ENCODE peak calls at places on chromosomes 1 and 21, in four cellular contexts. M is K562, X is HCT116, W is HepG2. G is an unnamed sample.

GRCh38 chr21:46295177-46295711 is 9.1 kb downstream of the YBEY start:
- DNase-seq in M (no peak), X (no peak), W (peak), G (peak)

GRCh38 chr1:8096105-8097011 is 70.2 kb upstream of the ERRFI1 start:
- DNase-seq in M (no peak), X (peak), W (no peak), G (no peak)

GRCh38 chr1:223802602-223803001 is 43.1 kb downstream of the TP53BP2 start:
- DNase-seq in M (no peak), X (no peak), W (no peak), G (no peak)

GRCh38 chr1:39969048-39969447 is 14.1 kb downstream of the MFSD2A start:
- DNase-seq in M (no peak), X (no peak), W (no peak), G (no peak)

GRCh38 chr1:115714572-115715141 is 53.9 kb downstream of the CASQ2 start:
- DNase-seq in M (no peak), X (no peak), W (peak), G (no peak)

GRCh38 chr1:24418898-24419628 is 3.5 kb downstream of the NIPAL3 start:
- DNase-seq in M (peak), X (no peak), W (no peak), G (no peak)

GRCh38 chr1:59967780-59968179 is 41.2 kb upstream of the CYP2J2 start:
- DNase-seq in M (no peak), X (no peak), W (no peak), G (no peak)

GRCh38 chr1:20184997-20185833 is 681 bp upstream of the UBXN10 start:
- DNase-seq in M (peak), X (no peak), W (no peak), G (no peak)

GRCh38 chr1:93330196-93330595 is 15.5 kb upstream of the DR1 start:
- DNase-seq in M (no peak), X (no peak), W (no peak), G (no peak)

GRCh38 chr1:2493691-2494322 is 17.7 kb downstream of the PLCH2 start:
- DNase-seq in M (no peak), X (no peak), W (no peak), G (no peak)

GRCh38 chr1:28235746-28236655 is at the start of gene ATP5IF1:
- DNase-seq in M (peak), X (peak), W (peak), G (peak)

GRCh38 chr21:45550552-45551210 is 8.4 kb upstream of the SLC19A1 start:
- DNase-seq in M (no peak), X (no peak), W (no peak), G (no peak)

GRCh38 chr1:99490031-99490430 is 155.9 kb upstream of the PALMD start:
- DNase-seq in M (no peak), X (no peak), W (no peak), G (no peak)

GRCh38 chr21:35989185-35989735 is 71.1 kb downstream of the SETD4 start:
- DNase-seq in M (no peak), X (no peak), W (no peak), G (no peak)

GRCh38 chr1:158120254-158120653 is 60.4 kb upstream of the CD1D start:
- DNase-seq in M (no peak), X (no peak), W (no peak), G (no peak)

GRCh38 chr21:46605759-46606426 is 1.0 kb upstream of the S100B start:
- DNase-seq in M (peak), X (no peak), W (no peak), G (no peak)

GRCh38 chr1:76726251-76726650 is 141.0 kb upstream of the ST6GALNAC5 start:
- DNase-seq in M (no peak), X (no peak), W (no peak), G (no peak)

GRCh38 chr21:35257413-35257812 is 208.3 kb upstream of the RUNX1 start:
- DNase-seq in M (no peak), X (peak), W (no peak), G (no peak)

GRCh38 chr21:39676054-39676771 is 63.5 kb downstream of the B3GALT5 start:
- DNase-seq in M (no peak), X (no peak), W (peak), G (peak)

GRCh38 chr1:15445390-15446122 is 7.3 kb downstream of the CTRC start:
- DNase-seq in M (no peak), X (no peak), W (no peak), G (no peak)

GRCh38 chr1:110605901-110606783 is at the start of gene KCNA2:
- DNase-seq in M (no peak), X (no peak), W (no peak), G (peak)

GRCh38 chr1:158045639-158046038 is 52.2 kb downstream of the KIRREL1 start:
- DNase-seq in M (no peak), X (no peak), W (no peak), G (no peak)

GRCh38 chr1:920506-920905 is 3.2 kb upstream of the SAMD11 start:
- DNase-seq in M (no peak), X (no peak), W (no peak), G (no peak)

GRCh38 chr1:162710349-162710748 is 78.1 kb downstream of the DDR2 start:
- DNase-seq in M (no peak), X (no peak), W (no peak), G (no peak)

GRCh38 chr1:53826367-53826766 is 11.7 kb downstream of the NDC1 start:
- DNase-seq in M (no peak), X (no peak), W (no peak), G (no peak)

GRCh38 chr1:207965602-207966387 is 54.9 kb upstream of the CD34 start:
- DNase-seq in M (no peak), X (no peak), W (peak), G (no peak)

GRCh38 chr1:153616144-153616884 is at the start of gene S100A14:
- DNase-seq in M (peak), X (peak), W (no peak), G (no peak)
- TF ChIP-seq ELF1 in M (no peak), X (no peak), W (no peak), G (no peak)

DNA sequence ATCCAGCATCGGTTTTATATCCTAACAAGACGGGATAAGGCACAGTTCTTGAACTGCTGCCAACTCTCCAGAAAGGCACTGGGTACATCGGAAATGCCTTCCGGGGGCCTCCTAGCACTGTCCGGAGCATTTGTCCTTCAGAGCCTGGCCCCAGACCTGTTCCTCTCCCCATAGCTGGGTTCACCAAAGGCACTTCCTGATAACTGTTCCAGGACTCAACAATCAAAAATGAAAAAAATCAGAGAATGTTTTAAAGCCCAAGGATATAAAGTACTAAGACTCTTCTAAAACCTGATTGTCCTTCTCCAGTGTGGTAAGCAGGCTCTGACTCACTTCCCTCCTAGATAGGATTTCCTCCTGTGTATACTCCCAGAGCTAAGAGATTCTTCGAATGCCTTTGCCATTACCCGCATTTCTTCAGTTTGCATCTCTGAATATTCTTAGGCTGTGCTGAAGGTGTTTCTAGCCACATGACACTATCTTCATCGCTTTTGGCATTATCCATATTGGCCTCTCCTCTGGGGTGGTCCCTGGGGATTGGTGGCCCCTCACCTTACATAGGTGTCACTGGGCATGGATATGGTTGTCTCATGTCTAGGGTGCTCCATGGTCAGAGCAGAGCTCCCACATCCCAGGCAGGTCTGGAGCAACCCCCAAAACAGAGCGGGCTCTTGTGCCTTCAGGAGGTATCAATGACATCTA is 112.9 kb downstream of the ZBTB18 start:
- DNase-seq in M (no peak), X (peak), W (no peak), G (no peak)
- TF ChIP-seq ELF1 in M (no peak), X (no peak), W (no peak), G (peak)

GRCh38 chr1:34844252-34844634 is 15.3 kb downstream of the SMIM12 start:
- DNase-seq in M (peak), X (no peak), W (peak), G (no peak)
- TF ChIP-seq ELF1 in M (no peak), X (no peak), W (no peak), G (no peak)

DNA sequence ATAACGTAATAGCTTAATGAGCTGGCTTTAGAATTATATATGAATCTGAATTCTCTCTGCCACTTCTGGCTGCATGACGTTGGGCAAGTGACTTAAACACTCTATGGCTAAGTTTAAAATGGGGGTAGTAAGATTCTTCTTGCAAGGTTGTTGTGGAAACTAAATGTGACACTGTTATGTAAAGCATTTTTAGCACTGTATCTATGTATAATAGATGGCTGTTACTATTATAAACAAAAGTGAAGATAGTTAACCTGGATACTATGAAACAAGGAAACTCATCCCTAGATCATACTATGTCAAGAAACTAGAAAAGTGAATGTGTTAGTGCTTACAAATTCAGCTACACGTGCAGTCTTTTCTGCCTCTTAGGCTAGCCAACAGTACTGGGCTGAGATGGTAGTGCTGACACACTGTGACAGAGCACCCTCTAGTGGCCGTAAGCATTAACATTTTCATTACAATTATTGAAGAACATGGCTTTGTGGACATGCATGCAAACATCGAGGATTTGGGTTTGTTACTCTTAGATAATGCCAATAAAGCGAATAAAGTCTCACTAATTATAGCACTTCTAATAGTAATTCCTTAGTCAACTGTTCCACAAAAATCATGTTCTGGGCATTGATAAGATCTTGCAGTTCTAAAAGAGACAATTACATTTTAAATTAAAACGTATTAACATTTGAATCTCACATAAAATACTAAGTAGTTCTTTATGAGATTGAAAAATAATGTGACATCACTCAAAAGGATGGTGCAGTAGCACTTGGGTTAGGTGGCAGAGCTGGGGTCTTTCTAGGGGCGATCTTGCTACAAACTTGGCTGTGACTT is 47.3 kb downstream of the MYSM1 start:
- DNase-seq in M (peak), X (peak), W (peak), G (peak)
- TF ChIP-seq ELF1 in M (no peak), X (no peak), W (no peak), G (no peak)

DNA sequence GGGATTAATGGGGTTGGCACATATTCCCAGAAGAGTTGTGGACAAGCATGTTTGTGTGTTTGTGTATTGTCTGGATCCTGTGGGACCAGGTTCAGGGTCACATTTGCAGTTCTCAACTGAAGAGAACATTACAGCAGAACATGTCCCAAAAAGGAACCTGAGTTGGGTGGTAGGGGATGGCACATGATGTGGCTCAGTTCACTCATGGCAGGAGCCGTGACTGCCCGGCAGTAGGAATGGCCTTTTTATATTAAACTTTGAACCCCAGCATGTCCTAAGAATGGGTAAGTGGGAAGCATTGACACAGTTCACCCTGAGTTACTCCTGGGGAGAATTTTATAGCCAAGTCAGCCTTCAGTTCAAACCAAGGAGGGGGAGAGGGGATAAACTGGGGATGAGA is 41.3 kb downstream of the CXADR start:
- DNase-seq in M (no peak), X (no peak), W (no peak), G (no peak)
- TF ChIP-seq ELF1 in M (no peak), X (no peak), W (no peak), G (no peak)

GRCh38 chr21:25513810-25514209 is 93.5 kb downstream of the MRPL39 start:
- DNase-seq in M (no peak), X (no peak), W (no peak), G (no peak)

GRCh38 chr21:25509862-25510261 is 97.4 kb downstream of the MRPL39 start:
- DNase-seq in M (no peak), X (no peak), W (no peak), G (no peak)

GRCh38 chr21:25518491-25518911 is 88.8 kb downstream of the MRPL39 start:
- DNase-seq in M (no peak), X (no peak), W (no peak), G (no peak)

GRCh38 chr21:25512095-25513086 is 94.9 kb downstream of the MRPL39 start:
- DNase-seq in M (no peak), X (no peak), W (no peak), G (no peak)

DNA sequence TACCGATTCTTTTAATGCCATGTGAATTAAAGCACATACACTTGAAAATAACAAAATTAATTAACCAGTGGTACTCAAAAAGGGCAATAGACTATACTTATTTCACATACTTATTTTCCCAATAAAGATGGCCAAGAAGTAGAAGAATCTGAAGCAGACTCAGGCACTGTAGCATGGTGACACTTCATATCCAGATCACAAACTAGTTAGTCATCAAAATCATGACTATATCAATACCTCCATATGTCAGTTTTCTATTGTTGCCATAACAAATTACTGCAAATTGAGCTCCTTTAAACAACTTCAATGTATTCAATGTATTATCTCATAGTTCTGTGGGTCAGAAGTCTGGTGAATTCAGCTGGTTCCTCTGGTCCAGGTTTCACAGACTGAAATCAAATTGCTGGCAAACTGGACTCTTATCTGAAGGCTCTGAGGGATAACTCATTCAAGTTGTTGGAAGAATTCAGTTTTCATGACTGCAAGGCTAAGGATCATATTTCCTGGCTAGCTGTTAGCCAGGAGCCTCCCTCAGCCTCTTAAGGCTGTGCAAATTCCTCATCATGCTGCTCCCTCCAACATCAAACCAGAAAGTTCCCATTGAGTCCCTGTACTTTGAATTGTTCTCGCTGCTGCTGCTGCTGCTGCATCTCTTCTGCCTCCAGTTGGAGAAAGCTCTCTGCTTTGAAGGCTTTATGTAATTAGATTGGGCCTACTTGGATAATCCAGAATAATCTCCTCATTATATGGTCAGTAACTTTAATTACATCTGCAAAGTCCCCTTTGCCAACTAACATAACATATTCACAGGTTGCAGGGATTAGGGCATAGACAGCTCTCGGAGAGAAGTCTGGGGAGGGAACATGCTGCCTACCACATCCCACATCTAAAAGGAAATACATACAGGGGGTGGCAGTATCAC is 91.5 kb downstream of the MRPL39 start:
- DNase-seq in M (no peak), X (no peak), W (no peak), G (no peak)
- TF ChIP-seq ELF1 in M (no peak), X (no peak), W (no peak), G (no peak)

DNA sequence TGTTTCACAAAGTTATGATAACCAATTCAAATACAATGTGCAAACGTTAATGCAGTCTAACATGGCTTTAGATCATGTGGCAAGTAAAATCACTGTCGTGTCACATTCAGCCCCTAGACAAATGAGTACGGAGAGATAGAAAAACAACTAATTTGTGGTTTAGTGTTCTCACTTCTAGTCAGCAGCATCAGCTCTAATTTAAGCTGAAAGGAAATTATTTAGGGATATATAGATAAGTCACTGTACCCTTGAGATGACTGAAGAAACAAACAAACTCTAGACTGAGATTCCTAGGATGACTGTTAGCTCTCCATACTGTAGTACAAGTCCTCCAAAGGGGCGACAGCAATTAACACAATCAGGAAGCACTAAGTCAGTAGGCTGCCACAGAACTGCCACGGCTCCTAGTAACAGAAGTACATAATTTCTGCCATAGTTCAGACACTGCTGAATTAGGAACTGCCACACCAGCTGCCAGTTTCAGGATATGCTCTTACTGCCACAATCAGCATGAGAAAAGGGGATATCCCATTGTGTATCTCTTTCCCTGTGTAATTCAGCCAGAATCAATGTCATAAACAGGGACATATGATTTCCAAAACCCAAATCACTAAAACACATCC is 150.4 kb upstream of the NEGR1 start:
- DNase-seq in M (no peak), X (no peak), W (no peak), G (no peak)
- TF ChIP-seq ELF1 in M (no peak), X (no peak), W (no peak), G (no peak)

GRCh38 chr21:17051054-17051453 is 461.8 kb upstream of the CXADR start:
- DNase-seq in M (no peak), X (no peak), W (no peak), G (peak)

GRCh38 chr21:17050156-17050555 is 462.7 kb upstream of the CXADR start:
- DNase-seq in M (no peak), X (no peak), W (no peak), G (no peak)

GRCh38 chr21:17053321-17053720 is 459.5 kb upstream of the CXADR start:
- DNase-seq in M (no peak), X (no peak), W (no peak), G (no peak)

GRCh38 chr21:17048974-17049373 is 463.9 kb upstream of the CXADR start:
- DNase-seq in M (no peak), X (no peak), W (no peak), G (no peak)

GRCh38 chr21:17050646-17051045 is 462.2 kb upstream of the CXADR start:
- DNase-seq in M (no peak), X (no peak), W (no peak), G (no peak)
- TF ChIP-seq ELF1 in M (no peak), X (no peak), W (no peak), G (no peak)

GRCh38 chr1:225918280-225918679 is 5.8 kb downstream of the PYCR2 start:
- DNase-seq in M (no peak), X (no peak), W (no peak), G (no peak)
- TF ChIP-seq ELF1 in M (no peak), X (no peak), W (no peak), G (no peak)

DNA sequence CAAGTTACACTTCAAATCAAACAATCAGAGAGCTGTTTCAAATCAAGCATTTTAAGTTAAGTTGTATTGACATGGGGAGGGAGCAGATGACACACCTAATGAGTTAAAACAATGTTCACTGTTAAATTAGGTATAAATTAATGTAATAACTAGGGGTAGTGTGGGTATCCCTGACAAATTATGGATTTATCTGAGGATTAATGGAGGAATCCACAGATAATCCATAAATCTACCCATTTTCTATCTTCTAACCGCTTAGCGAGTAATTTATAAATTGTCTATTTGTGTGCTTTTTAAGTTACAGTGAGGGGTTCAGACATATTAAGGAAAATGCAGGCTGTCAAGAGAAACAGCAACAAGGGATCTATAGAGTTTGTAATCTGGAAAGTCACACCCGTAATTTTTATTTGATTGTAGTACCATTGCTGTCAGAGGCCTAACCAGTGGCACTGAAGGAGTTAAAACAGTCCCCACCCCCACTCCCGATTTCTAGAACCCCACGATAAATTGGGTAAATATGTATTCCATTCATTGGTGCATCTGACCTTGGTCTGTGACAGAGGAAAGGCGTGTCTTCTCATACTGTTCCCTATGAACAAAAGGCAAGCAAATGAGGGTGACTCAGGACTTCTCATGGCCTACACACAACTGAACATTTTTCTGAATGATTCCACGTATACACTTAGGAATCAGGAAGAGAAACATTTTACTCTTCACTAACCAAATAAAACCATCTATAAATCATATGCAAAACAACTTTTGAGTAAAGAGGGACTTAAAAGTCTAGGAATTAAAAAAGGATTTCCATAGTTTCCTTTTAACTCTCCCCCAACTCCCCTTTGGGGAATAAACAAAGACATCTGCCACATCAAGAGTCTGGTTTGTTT is 7.4 kb downstream of the IRF2BP2 start:
- DNase-seq in M (peak), X (peak), W (peak), G (no peak)
- TF ChIP-seq ELF1 in M (peak), X (no peak), W (peak), G (peak)

G was measured in SK-N-SH.